ENCODE peak calls at places on chromosomes 6 and 20, in six cellular contexts. One of them, this sample, is unnamed.
A peak's percentile ranks its signal among the peaks of the same experiment; 100 is the strongest.

GRCh38 chr20:25191051-25191450 is 4.5 kb upstream of the ENTPD6 start:
- DNase-seq in left cardiac atrium: peak; percentile 61
- DNase-seq in CD8-positive, alpha-beta memory T cell: no peak
- DNase-seq in ecto neural progenitor cell: no peak
- DNase-seq in NCI-H1092: no peak
- DNase-seq in posterior cingulate gyrus: no peak
- DNase-seq in this sample: no peak

GRCh38 chr6:18323935-18324707 is 59.8 kb upstream of the DEK start:
- DNase-seq in left cardiac atrium: no peak
- DNase-seq in CD8-positive, alpha-beta memory T cell: peak; percentile 41
- DNase-seq in ecto neural progenitor cell: no peak
- DNase-seq in NCI-H1092: peak; percentile 3
- DNase-seq in posterior cingulate gyrus: no peak
- DNase-seq in this sample: no peak

GRCh38 chr20:22815584-22815983 is 219.5 kb upstream of the SSTR4 start:
- DNase-seq in left cardiac atrium: no peak
- DNase-seq in CD8-positive, alpha-beta memory T cell: no peak
- DNase-seq in ecto neural progenitor cell: no peak
- DNase-seq in NCI-H1092: no peak
- DNase-seq in posterior cingulate gyrus: no peak
- DNase-seq in this sample: no peak

GRCh38 chr20:61773081-61773631 is 292.5 kb downstream of the TAF4 start:
- DNase-seq in left cardiac atrium: no peak
- DNase-seq in CD8-positive, alpha-beta memory T cell: no peak
- DNase-seq in ecto neural progenitor cell: no peak
- DNase-seq in NCI-H1092: no peak
- DNase-seq in posterior cingulate gyrus: no peak
- DNase-seq in this sample: no peak

GRCh38 chr6:54191460-54191859 is 80.2 kb downstream of the MLIP start:
- DNase-seq in left cardiac atrium: no peak
- DNase-seq in CD8-positive, alpha-beta memory T cell: no peak
- DNase-seq in ecto neural progenitor cell: no peak
- DNase-seq in NCI-H1092: no peak
- DNase-seq in posterior cingulate gyrus: no peak
- DNase-seq in this sample: no peak

GRCh38 chr6:30615219-30615957 is 1.7 kb downstream of the PPP1R10 start:
- DNase-seq in left cardiac atrium: no peak
- DNase-seq in CD8-positive, alpha-beta memory T cell: peak; percentile 60
- DNase-seq in ecto neural progenitor cell: peak; percentile 56
- DNase-seq in NCI-H1092: peak; percentile 17
- DNase-seq in posterior cingulate gyrus: peak; percentile 23
- DNase-seq in this sample: peak; percentile 77

GRCh38 chr6:88609973-88610372 is 353.4 kb downstream of the RNGTT start:
- DNase-seq in left cardiac atrium: no peak
- DNase-seq in CD8-positive, alpha-beta memory T cell: no peak
- DNase-seq in ecto neural progenitor cell: no peak
- DNase-seq in NCI-H1092: no peak
- DNase-seq in posterior cingulate gyrus: no peak
- DNase-seq in this sample: no peak

GRCh38 chr20:56451056-56451765 is 17.2 kb upstream of the RTF2 start:
- DNase-seq in left cardiac atrium: no peak
- DNase-seq in CD8-positive, alpha-beta memory T cell: no peak
- DNase-seq in ecto neural progenitor cell: no peak
- DNase-seq in NCI-H1092: no peak
- DNase-seq in posterior cingulate gyrus: no peak
- DNase-seq in this sample: no peak